ENCODE peak calls at places on chromosomes 3 and 15, in nine cellular contexts. R is IMR-90, Q is body of pancreas, A is esophagus squamous epithelium, S is uterus, H is heart left ventricle, C is HCT116, J is upper lobe of left lung, T is Peyer's patch. E is an unnamed sample. For H3K36me3, the result is how much of the 10 kb centered on the place peaks cover.

GRCh38 chr3:114092151-114093000 is 35.8 kb downstream of the QTRT2 start:
- DNase-seq in R (no peak), J (no peak), A (no peak), T (no peak), C (no peak), S (peak), Q (no peak), H (no peak), E (no peak)

GRCh38 chr15:66850078-66850991 is 148.3 kb downstream of the SMAD6 start:
- DNase-seq in T (peak), C (no peak), Q (no peak), R (no peak), S (no peak), H (peak), J (peak), A (no peak), E (peak)

GRCh38 chr3:64306745-64307144 is 81.5 kb upstream of the PRICKLE2 start:
- DNase-seq in A (no peak), C (no peak), J (no peak), T (no peak), R (no peak), S (no peak), Q (no peak), H (no peak), E (no peak)

GRCh38 chr3:60363817-60364216 is 887.4 kb downstream of the FHIT start:
- DNase-seq in A (no peak), T (no peak), R (peak), J (no peak), S (no peak), Q (no peak), H (no peak), C (no peak), E (no peak)

GRCh38 chr3:48614044-48614443 is 4.6 kb upstream of the UQCRC1 start:
- DNase-seq in S (no peak), R (peak), J (no peak), T (no peak), Q (no peak), C (no peak), A (no peak), H (no peak), E (no peak)

GRCh38 chr3:48532271-48532973 is 24.2 kb downstream of the PFKFB4 start:
- DNase-seq in A (no peak), T (no peak), S (no peak), C (no peak), H (no peak), J (no peak), Q (no peak), R (no peak), E (no peak)

GRCh38 chr3:184918741-184919140 is 106.8 kb downstream of the VPS8 start:
- DNase-seq in T (no peak), A (no peak), R (no peak), S (no peak), J (no peak), C (no peak), H (no peak), Q (no peak), E (no peak)

GRCh38 chr3:189839576-189839975 is 208.4 kb downstream of the TP63 start:
- DNase-seq in J (no peak), A (no peak), H (no peak), T (no peak), S (no peak), C (no peak), Q (no peak), R (peak), E (no peak)

GRCh38 chr15:83010709-83011270 is 649 bp downstream of the C15orf40 start:
- DNase-seq in R (peak), Q (peak), T (peak), A (no peak), S (peak), H (peak), C (peak), J (no peak), E (peak)

GRCh38 chr3:56800373-56801150 is 1.2 kb downstream of the ARHGEF3 start:
- DNase-seq in R (no peak), S (no peak), A (no peak), T (no peak), H (no peak), C (no peak), J (no peak), Q (peak), E (no peak)

GRCh38 chr15:64568765-64569164 is 108.4 kb downstream of the ZNF609 start:
- DNase-seq in J (no peak), S (no peak), Q (no peak), A (no peak), H (no peak), C (no peak), R (no peak), T (no peak), E (no peak)

GRCh38 chr15:63234479-63234878 is 42.9 kb upstream of the APH1B start:
- DNase-seq in R (peak), T (peak), A (no peak), J (no peak), C (no peak), H (peak), Q (peak), S (peak), E (no peak)

GRCh38 chr15:26867199-26868007 is 541 bp downstream of the GABRA5 start:
- DNase-seq in Q (no peak), T (no peak), A (no peak), S (no peak), R (no peak), H (no peak), C (no peak), J (peak), E (no peak)

GRCh38 chr3:66353039-66353438 is 132.2 kb downstream of the SLC25A26 start:
- DNase-seq in Q (no peak), H (no peak), S (no peak), R (no peak), C (no peak), J (no peak), T (no peak), A (no peak), E (no peak)

GRCh38 chr3:57234613-57235575 is 7.4 kb downstream of the APPL1 start:
- DNase-seq in H (no peak), S (no peak), J (no peak), Q (no peak), C (no peak), R (no peak), T (no peak), A (no peak), E (no peak)

GRCh38 chr3:1093216-1093615 is 392 bp downstream of the CNTN6 start:
- DNase-seq in T (no peak), A (no peak), S (no peak), Q (no peak), C (no peak), J (no peak), R (no peak), H (no peak), E (no peak)

GRCh38 chr15:74307827-74308642 is 59.4 kb downstream of the CYP11A1 start:
- DNase-seq in Q (peak), R (peak), J (peak), C (peak), A (no peak), T (no peak), S (peak), H (no peak), E (peak)

GRCh38 chr3:144142151-144142855 is 170.7 kb downstream of the DIPK2A start:
- DNase-seq in S (no peak), J (no peak), C (no peak), T (no peak), A (no peak), H (no peak), R (peak), Q (no peak), E (no peak)

DNA sequence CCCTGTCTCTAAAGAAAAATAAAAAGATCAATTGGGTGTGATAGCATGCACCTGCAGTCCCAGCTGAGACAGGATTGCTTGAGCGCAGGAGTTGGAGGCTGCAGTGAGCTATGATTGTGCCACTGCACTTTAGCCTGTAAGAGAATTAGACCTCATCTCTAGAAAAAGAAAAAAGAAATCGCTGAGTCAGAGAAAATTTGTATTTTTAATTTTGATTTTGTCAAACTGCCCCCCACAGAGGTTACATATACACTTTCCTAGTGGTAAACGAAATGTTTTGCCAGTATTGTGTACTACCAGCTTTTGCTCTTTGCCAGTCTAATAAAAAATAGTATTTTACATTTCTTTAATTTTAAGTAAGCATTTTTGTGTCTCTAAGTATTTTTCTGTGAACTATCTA is 5.3 kb upstream of the CRYGS start:
- DNase-seq in Q (no peak), A (no peak), J (no peak), H (no peak), C (no peak), S (no peak), R (no peak), T (no peak), E (no peak)
- H3K36me3 ChIP-seq in Q (under half), A (half or more), J (under half), H (half or more), C (under half), S (under half), R (under half), T (under half), E (under half)

GRCh38 chr3:47381317-47382157 is 716 bp downstream of the PTPN23 start:
- DNase-seq in H (peak), R (peak), A (peak), Q (peak), S (peak), T (peak), J (peak), C (peak), E (peak)
- TF ChIP-seq POLR2A in H (no peak), R (peak), A (no peak), Q (no peak), S (no peak), T (no peak), J (no peak), C (peak), E (peak)

DNA sequence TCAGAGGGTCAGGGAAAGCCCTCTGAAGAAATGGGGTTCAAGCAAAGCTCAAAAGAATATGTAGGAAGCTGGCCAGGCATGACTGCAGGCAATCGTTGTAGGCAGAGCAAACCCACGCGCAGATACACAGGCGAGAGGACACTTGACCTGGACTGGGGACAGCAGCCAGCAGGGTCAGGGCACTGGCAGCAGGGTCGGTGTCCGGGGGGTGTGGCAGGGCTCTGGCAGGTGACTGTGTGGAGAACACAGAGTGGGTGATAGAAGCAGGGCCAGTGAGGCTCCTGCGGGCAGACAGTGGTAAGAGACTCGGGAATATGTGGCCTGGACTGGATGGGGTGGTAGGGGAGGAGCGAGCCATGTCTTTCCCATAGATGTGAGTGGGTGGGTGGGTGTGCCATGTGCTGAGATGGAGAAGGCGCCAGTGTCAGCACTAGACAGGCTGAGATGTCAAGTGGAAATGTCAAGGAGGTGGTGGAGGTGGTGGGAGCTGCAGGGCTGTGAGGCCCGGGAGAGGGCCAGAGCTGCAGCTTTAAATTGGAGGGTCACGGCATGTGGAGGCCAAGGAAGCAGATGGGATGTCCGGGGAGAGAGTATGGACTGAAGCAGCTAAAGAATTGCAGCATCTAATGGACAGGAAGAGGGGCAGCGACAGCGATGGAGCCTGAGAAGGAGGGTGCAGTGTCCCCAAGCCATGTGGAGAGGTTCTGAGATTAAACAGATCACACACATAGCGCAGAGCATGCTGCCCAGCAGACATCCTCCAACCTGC is 13.4 kb downstream of the TMEM43 start:
- DNase-seq in Q (no peak), H (no peak), C (no peak), J (no peak), R (no peak), A (no peak), S (no peak), T (no peak), E (peak)
- H3K36me3 ChIP-seq in Q (under half), H (half or more), C (under half), J (under half), R (half or more), A (half or more), S (under half), T (under half), E (under half)

GRCh38 chr3:119677641-119677934 is 382 bp upstream of the COX17 start:
- DNase-seq in J (no peak), Q (no peak), C (no peak), S (no peak), A (no peak), R (no peak), T (no peak), H (no peak), E (no peak)

GRCh38 chr3:119675188-119675874 is 1.9 kb downstream of the COX17 start:
- DNase-seq in C (no peak), H (no peak), S (no peak), R (no peak), J (no peak), A (no peak), Q (no peak), T (no peak), E (no peak)

GRCh38 chr3:119679874-119680273 is 2.7 kb upstream of the COX17 start:
- DNase-seq in C (no peak), T (no peak), Q (no peak), R (no peak), J (no peak), S (no peak), A (no peak), H (no peak), E (no peak)

GRCh38 chr3:119676020-119676419 is 1.2 kb downstream of the COX17 start:
- DNase-seq in R (no peak), Q (no peak), S (no peak), A (no peak), T (no peak), H (no peak), J (no peak), C (no peak), E (no peak)

DNA sequence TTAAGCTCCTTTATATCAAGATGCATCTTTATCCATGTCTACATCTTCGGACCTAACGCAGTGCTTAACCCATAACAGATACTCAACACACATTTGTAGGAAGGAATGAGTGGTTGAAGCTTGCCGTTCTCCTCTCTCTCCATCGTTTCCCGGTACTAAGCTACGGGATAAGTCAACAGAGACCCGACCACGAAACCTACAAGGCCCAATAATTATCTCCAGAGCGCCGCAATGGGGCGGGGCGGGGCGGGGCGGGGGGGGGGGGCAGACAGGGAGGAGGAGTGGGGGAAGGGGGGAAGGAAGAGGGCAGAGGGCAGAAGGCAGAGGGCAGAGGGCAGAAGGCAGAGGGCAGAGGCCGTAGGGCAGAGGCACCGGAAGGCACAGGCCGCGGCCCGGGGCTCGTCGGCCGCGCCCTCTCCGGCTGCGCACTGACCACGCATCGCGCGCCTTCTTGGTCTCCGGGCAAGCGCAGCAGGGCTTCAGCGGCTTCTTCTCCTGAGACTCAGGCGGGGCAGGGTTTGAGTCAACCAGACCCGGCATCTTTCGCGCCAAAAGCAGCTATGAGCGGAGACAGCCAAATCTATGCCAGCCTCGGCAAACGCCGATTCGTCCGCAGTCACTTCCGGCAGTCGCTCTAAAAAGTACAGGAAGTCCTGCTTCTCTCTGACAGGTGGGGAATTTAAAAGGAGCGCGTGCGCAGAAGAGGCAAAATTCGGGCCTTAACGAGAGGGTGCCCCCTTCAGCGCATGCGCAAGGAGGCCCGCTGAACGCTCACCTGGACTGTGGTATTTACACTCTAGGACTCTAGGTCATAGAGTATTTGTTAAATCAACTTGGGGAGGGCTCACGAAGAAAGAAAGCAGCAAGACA is at the start of gene COX17:
- DNase-seq in H (peak), T (peak), R (peak), Q (peak), S (peak), J (peak), C (peak), A (peak), E (peak)
- TF ChIP-seq POLR2A in H (peak), T (peak), R (peak), Q (peak), S (no peak), J (peak), C (peak), A (peak), E (peak)

GRCh38 chr3:68984011-68984410 is 29.5 kb downstream of the EOGT start:
- DNase-seq in R (no peak), J (no peak), S (no peak), Q (no peak), H (no peak), T (no peak), C (no peak), A (no peak), E (no peak)
- H3K36me3 ChIP-seq in R (under half), J (under half), S (under half), Q (under half), H (half or more), T (under half), C (under half), A (half or more), E (under half)

GRCh38 chr3:194474675-194475074 is 12.1 kb downstream of the ATP13A3 start:
- DNase-seq in C (no peak), H (no peak), T (no peak), S (no peak), R (peak), J (no peak), A (no peak), Q (no peak), E (no peak)

GRCh38 chr3:194476784-194477183 is 10.0 kb downstream of the ATP13A3 start:
- DNase-seq in Q (no peak), H (no peak), S (no peak), R (no peak), J (no peak), T (no peak), A (no peak), C (no peak), E (no peak)

GRCh38 chr3:194472290-194472920 is 14.4 kb downstream of the ATP13A3 start:
- DNase-seq in Q (peak), C (peak), J (no peak), S (peak), R (peak), T (no peak), H (no peak), A (no peak), E (no peak)

GRCh38 chr3:194475138-194475932 is 11.5 kb downstream of the ATP13A3 start:
- DNase-seq in C (no peak), R (peak), H (no peak), A (no peak), J (no peak), S (no peak), T (no peak), Q (no peak), E (no peak)

GRCh38 chr3:194475978-194476377 is 10.8 kb downstream of the ATP13A3 start:
- DNase-seq in R (no peak), H (no peak), S (no peak), T (no peak), A (no peak), Q (no peak), J (no peak), C (no peak), E (no peak)
- TF ChIP-seq POLR2A in R (no peak), H (no peak), S (no peak), T (no peak), A (no peak), Q (no peak), J (no peak), C (no peak), E (no peak)

GRCh38 chr15:40298216-40298935 is 9.4 kb downstream of the PLCB2 start:
- DNase-seq in R (no peak), T (no peak), H (peak), Q (no peak), C (no peak), J (no peak), A (no peak), S (no peak), E (no peak)
- H3K36me3 ChIP-seq in R (under half), T (under half), H (under half), Q (under half), C (under half), J (under half), A (under half), S (under half), E (under half)

GRCh38 chr15:44295909-44296420 is 7.4 kb downstream of the GOLM2 start:
- DNase-seq in J (no peak), Q (no peak), R (peak), C (no peak), H (no peak), T (no peak), A (no peak), S (no peak), E (no peak)

GRCh38 chr15:44300567-44300966 is 12.0 kb downstream of the GOLM2 start:
- DNase-seq in R (no peak), Q (no peak), J (no peak), A (no peak), S (no peak), T (no peak), H (no peak), C (no peak), E (no peak)

GRCh38 chr15:44298878-44299277 is 10.4 kb downstream of the GOLM2 start:
- DNase-seq in J (no peak), R (no peak), H (no peak), A (no peak), S (no peak), Q (no peak), T (no peak), C (peak), E (no peak)

GRCh38 chr15:44299997-44300396 is 11.5 kb downstream of the GOLM2 start:
- DNase-seq in S (no peak), R (no peak), A (no peak), H (no peak), C (no peak), J (no peak), Q (no peak), T (no peak), E (no peak)

GRCh38 chr15:44296625-44297524 is 8.4 kb downstream of the GOLM2 start:
- DNase-seq in C (peak), A (no peak), S (no peak), R (peak), Q (peak), J (no peak), H (no peak), T (no peak), E (no peak)
- TF ChIP-seq POLR2A in C (no peak), A (no peak), S (no peak), R (no peak), Q (peak), J (no peak), H (no peak), T (no peak), E (no peak)

DNA sequence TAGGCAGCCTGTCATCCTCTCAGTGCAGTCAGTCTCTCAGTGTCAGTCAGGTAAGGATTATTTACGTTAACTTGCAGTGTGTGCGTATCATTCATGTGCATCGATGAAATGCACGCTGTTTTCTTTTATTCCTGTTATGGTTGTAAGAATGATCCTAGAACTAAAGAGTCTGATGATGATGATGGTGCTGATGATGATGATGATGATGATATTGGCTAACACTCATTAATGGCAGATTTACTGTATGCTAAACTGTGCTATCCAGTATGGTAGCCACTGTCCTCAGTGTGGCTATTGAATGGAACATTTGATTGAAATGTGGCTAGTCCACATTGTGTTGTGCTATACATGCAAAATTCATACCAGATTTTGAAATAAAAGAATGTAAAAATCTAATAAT is 39.4 kb downstream of the FANCI start:
- DNase-seq in A (no peak), C (no peak), Q (no peak), H (no peak), R (no peak), T (no peak), J (no peak), S (no peak), E (no peak)
- H3K36me3 ChIP-seq in A (under half), C (under half), Q (under half), H (under half), R (under half), T (under half), J (under half), S (under half), E (under half)

E was measured in right lobe of liver.